ENCODE peak calls at places on chromosomes 3 and 15, in six cellular contexts. X, C, P, A, D and E are unnamed samples.
A peak's percentile ranks its signal among the peaks of the same experiment; 100 is the strongest.

GRCh38 chr15:80811781-80812180 is 32.6 kb downstream of the CEMIP start:
- DNase-seq in X (no peak), C (no peak), P (no peak), A (no peak), D (no peak), E (no peak)

GRCh38 chr15:78140296-78140695 is 8.9 kb upstream of the IDH3A start:
- DNase-seq in X (no peak), C (no peak), P (no peak), A (no peak), D (no peak), E (no peak)

GRCh38 chr3:193851941-193852674 is 259.1 kb downstream of the OPA1 start:
- DNase-seq in X (no peak), C (no peak), P (no peak), A (no peak), D (no peak), E (no peak)

GRCh38 chr15:68272797-68273271 is 4.7 kb upstream of the FEM1B start:
- DNase-seq in X (no peak), C (no peak), P (no peak), A (no peak), D (no peak), E (peak; percentile 98)

GRCh38 chr15:39942101-39942752 is 8.3 kb downstream of the EIF2AK4 start:
- DNase-seq in X (no peak), C (no peak), P (no peak), A (no peak), D (no peak), E (peak; percentile 79)

GRCh38 chr15:90401499-90401898 is 13.5 kb downstream of the IQGAP1 start:
- DNase-seq in X (no peak), C (no peak), P (no peak), A (no peak), D (no peak), E (no peak)

GRCh38 chr3:69761896-69762789 is 22.9 kb downstream of the MITF start:
- DNase-seq in X (no peak), C (no peak), P (no peak), A (no peak), D (no peak), E (peak; percentile 89)

GRCh38 chr15:95281470-95281869 is 1049.0 kb upstream of the NR2F2 start:
- DNase-seq in X (no peak), C (no peak), P (no peak), A (no peak), D (no peak), E (no peak)

GRCh38 chr3:24598691-24599090 is 104.0 kb upstream of the THRB start:
- DNase-seq in X (no peak), C (no peak), P (no peak), A (no peak), D (no peak), E (peak; percentile 59)

GRCh38 chr15:50906954-50907865 is 1.3 kb upstream of the AP4E1 start:
- DNase-seq in X (no peak), C (peak; percentile 41), P (peak; percentile 15), A (no peak), D (peak; percentile 55), E (no peak)

GRCh38 chr3:62277470-62277869 is 95.9 kb downstream of the FEZF2 start:
- DNase-seq in X (no peak), C (no peak), P (peak; percentile 35), A (no peak), D (no peak), E (peak; percentile 46)

GRCh38 chr3:177905173-177905894 is 630.9 kb upstream of the KCNMB2 start:
- DNase-seq in X (no peak), C (no peak), P (no peak), A (no peak), D (no peak), E (peak; percentile 75)

GRCh38 chr3:16130066-16130465 is 44.4 kb upstream of the GALNT15 start:
- DNase-seq in X (no peak), C (no peak), P (no peak), A (no peak), D (no peak), E (peak; percentile 97)

GRCh38 chr15:45187894-45188830 is at the start of gene SHF:
- DNase-seq in X (peak; percentile 70), C (no peak), P (peak; percentile 93), A (peak; percentile 68), D (peak; percentile 38), E (no peak)

GRCh38 chr15:36932070-36932469 is 168.3 kb downstream of the MEIS2 start:
- DNase-seq in X (no peak), C (no peak), P (no peak), A (no peak), D (no peak), E (no peak)

GRCh38 chr3:194204036-194204792 is 68.3 kb downstream of the HES1 start:
- DNase-seq in X (no peak), C (no peak), P (no peak), A (no peak), D (no peak), E (no peak)

GRCh38 chr3:77298405-77298804 is 258.5 kb downstream of the ROBO2 start:
- DNase-seq in X (no peak), C (no peak), P (no peak), A (no peak), D (no peak), E (no peak)

GRCh38 chr3:79765854-79766253 is 1.9 kb downstream of the ROBO1 start:
- DNase-seq in X (no peak), C (no peak), P (peak; percentile 27), A (no peak), D (no peak), E (no peak)

GRCh38 chr15:68055224-68055705 is 1.1 kb downstream of the PIAS1 start:
- DNase-seq in X (peak; percentile 54), C (no peak), P (peak; percentile 34), A (no peak), D (peak; percentile 23), E (peak; percentile 61)

GRCh38 chr3:169311366-169311765 is 352.1 kb downstream of the MECOM start:
- DNase-seq in X (no peak), C (peak; percentile 6), P (no peak), A (no peak), D (no peak), E (no peak)